ENCODE peak calls at places on chromosomes 6 and 20, in five cellular contexts. D, I, T, P and N are unnamed samples.

GRCh38 chr6:123747515-123747914 is 56.1 kb upstream of the NKAIN2 start:
- DNase-seq in D (no peak), I (no peak), T (no peak), P (no peak), N (no peak)

GRCh38 chr6:157982580-157983438 is 1.1 kb downstream of the SYNJ2 start:
- DNase-seq in D (peak; percentile 37), I (peak; percentile 50), T (no peak), P (peak; percentile 35), N (no peak)

GRCh38 chr6:137894779-137895385 is 27.8 kb downstream of the TNFAIP3 start:
- DNase-seq in D (no peak), I (peak; percentile 58), T (no peak), P (no peak), N (no peak)

GRCh38 chr6:41813469-41813868 is 26.0 kb downstream of the TOMM6 start:
- DNase-seq in D (no peak), I (peak; percentile 39), T (no peak), P (no peak), N (no peak)

GRCh38 chr6:53433617-53434285 is 85.0 kb upstream of the ELOVL5 start:
- DNase-seq in D (no peak), I (no peak), T (no peak), P (no peak), N (no peak)

GRCh38 chr20:37343212-37343993 is 2.5 kb upstream of the SRC start:
- DNase-seq in D (no peak), I (no peak), T (no peak), P (peak; percentile 63), N (no peak)

GRCh38 chr6:43021270-43022047 is at the start of gene RRP36:
- DNase-seq in D (peak; percentile 62), I (peak; percentile 70), T (peak; percentile 65), P (peak; percentile 77), N (peak; percentile 66)

GRCh38 chr20:62872184-62872862 is 10.7 kb upstream of the TCFL5 start:
- DNase-seq in D (no peak), I (no peak), T (no peak), P (no peak), N (no peak)

GRCh38 chr6:111569951-111570350 is 35.7 kb downstream of the TRAF3IP2 start:
- DNase-seq in D (no peak), I (no peak), T (no peak), P (no peak), N (no peak)

GRCh38 chr6:48087448-48087847 is 23.5 kb downstream of the PTCHD4 start:
- DNase-seq in D (no peak), I (peak; percentile 63), T (no peak), P (peak; percentile 14), N (no peak)

GRCh38 chr20:23666189-23666588 is 22.6 kb downstream of the CST4 start:
- DNase-seq in D (no peak), I (peak; percentile 30), T (no peak), P (no peak), N (no peak)

GRCh38 chr6:111824608-111825337 is 48.5 kb downstream of the FYN start:
- DNase-seq in D (no peak), I (no peak), T (no peak), P (peak; percentile 67), N (no peak)

GRCh38 chr6:15066433-15067337 is 179.2 kb upstream of the JARID2 start:
- DNase-seq in D (no peak), I (peak; percentile 86), T (no peak), P (no peak), N (peak; percentile 48)

GRCh38 chr6:36368921-36369880 is 18.3 kb downstream of the ETV7 start:
- DNase-seq in D (no peak), I (peak; percentile 72), T (no peak), P (no peak), N (no peak)

GRCh38 chr20:38127011-38127621 is 38.0 kb downstream of the TGM2 start:
- DNase-seq in D (peak; percentile 51), I (peak; percentile 84), T (no peak), P (no peak), N (peak; percentile 54)

GRCh38 chr20:32019563-32020463 is 9.6 kb downstream of the CCM2L start:
- DNase-seq in D (no peak), I (no peak), T (no peak), P (no peak), N (no peak)

GRCh38 chr6:126170875-126171489 is 168.9 kb upstream of the CENPW start:
- DNase-seq in D (no peak), I (peak; percentile 22), T (no peak), P (peak; percentile 59), N (no peak)

GRCh38 chr6:122033564-122034181 is 365.8 kb upstream of the HSF2 start:
- DNase-seq in D (peak; percentile 76), I (peak; percentile 64), T (no peak), P (peak; percentile 32), N (no peak)

GRCh38 chr20:63377256-63378114 is 16.3 kb upstream of the CHRNA4 start:
- DNase-seq in D (no peak), I (no peak), T (no peak), P (no peak), N (no peak)

GRCh38 chr20:20024942-20025341 is 7.8 kb downstream of the NAA20 start:
- DNase-seq in D (peak; percentile 8), I (no peak), T (no peak), P (no peak), N (no peak)